ENCODE peak calls at places on chromosomes 1 and 21, in seven cellular contexts. One of them, this sample, is unnamed.

GRCh38 chr1:172105230-172105629 is 263.9 kb downstream of the DNM3 start:
- DNase-seq in mammary epithelial cell: no peak
- DNase-seq in fibroblast of lung: no peak
- DNase-seq in retinal pigment epithelial cell: no peak
- DNase-seq in fibroblast of the aortic adventitia: no peak
- DNase-seq in hepatocyte: no peak
- DNase-seq in fibroblast of mammary gland: no peak
- DNase-seq in this sample: no peak

GRCh38 chr1:162699366-162699765 is 67.1 kb downstream of the DDR2 start:
- DNase-seq in fibroblast of the aortic adventitia: no peak
- DNase-seq in retinal pigment epithelial cell: no peak
- DNase-seq in mammary epithelial cell: no peak
- DNase-seq in hepatocyte: no peak
- DNase-seq in fibroblast of mammary gland: no peak
- DNase-seq in fibroblast of lung: no peak
- DNase-seq in this sample: no peak

GRCh38 chr1:5998906-5999301 is 6.7 kb upstream of the NPHP4 start:
- DNase-seq in retinal pigment epithelial cell: no peak
- DNase-seq in fibroblast of lung: no peak
- DNase-seq in hepatocyte: no peak
- DNase-seq in fibroblast of the aortic adventitia: no peak
- DNase-seq in fibroblast of mammary gland: no peak
- DNase-seq in mammary epithelial cell: no peak
- DNase-seq in this sample: no peak

GRCh38 chr1:60280256-60280655 is 206.7 kb upstream of the C1orf87 start:
- DNase-seq in fibroblast of the aortic adventitia: peak; percentile 71
- DNase-seq in mammary epithelial cell: no peak
- DNase-seq in fibroblast of mammary gland: no peak
- DNase-seq in fibroblast of lung: peak; percentile 34
- DNase-seq in hepatocyte: no peak
- DNase-seq in retinal pigment epithelial cell: no peak
- DNase-seq in this sample: peak; percentile 10

GRCh38 chr1:220926146-220926545 is 46.9 kb downstream of the HLX start:
- DNase-seq in retinal pigment epithelial cell: peak; percentile 3
- DNase-seq in fibroblast of the aortic adventitia: peak; percentile 29
- DNase-seq in fibroblast of lung: no peak
- DNase-seq in hepatocyte: no peak
- DNase-seq in fibroblast of mammary gland: peak; percentile 98
- DNase-seq in mammary epithelial cell: no peak
- DNase-seq in this sample: no peak

GRCh38 chr1:217614319-217614718 is 16.6 kb downstream of the GPATCH2 start:
- DNase-seq in mammary epithelial cell: no peak
- DNase-seq in fibroblast of mammary gland: peak; percentile 23
- DNase-seq in fibroblast of lung: no peak
- DNase-seq in hepatocyte: no peak
- DNase-seq in retinal pigment epithelial cell: no peak
- DNase-seq in fibroblast of the aortic adventitia: no peak
- DNase-seq in this sample: no peak

GRCh38 chr1:9473032-9473792 is 66.1 kb upstream of the SLC25A33 start:
- DNase-seq in retinal pigment epithelial cell: no peak
- DNase-seq in mammary epithelial cell: peak; percentile 93
- DNase-seq in fibroblast of lung: peak; percentile 96
- DNase-seq in fibroblast of the aortic adventitia: peak; percentile 96
- DNase-seq in fibroblast of mammary gland: peak; percentile 93
- DNase-seq in hepatocyte: peak; percentile 91
- DNase-seq in this sample: peak; percentile 40

GRCh38 chr1:201021333-201022177 is 2.0 kb downstream of the KIF21B start:
- DNase-seq in fibroblast of lung: no peak
- DNase-seq in retinal pigment epithelial cell: no peak
- DNase-seq in fibroblast of the aortic adventitia: no peak
- DNase-seq in mammary epithelial cell: no peak
- DNase-seq in fibroblast of mammary gland: no peak
- DNase-seq in hepatocyte: no peak
- DNase-seq in this sample: no peak

GRCh38 chr1:85463666-85464496 is 1.1 kb downstream of the DDAH1 start:
- DNase-seq in fibroblast of mammary gland: no peak
- DNase-seq in fibroblast of lung: peak; percentile 34
- DNase-seq in fibroblast of the aortic adventitia: peak; percentile 49
- DNase-seq in retinal pigment epithelial cell: no peak
- DNase-seq in mammary epithelial cell: no peak
- DNase-seq in hepatocyte: no peak
- DNase-seq in this sample: no peak

GRCh38 chr1:209062081-209062480 is 521.4 kb upstream of the CAMK1G start:
- DNase-seq in fibroblast of the aortic adventitia: no peak
- DNase-seq in hepatocyte: no peak
- DNase-seq in fibroblast of lung: no peak
- DNase-seq in fibroblast of mammary gland: no peak
- DNase-seq in mammary epithelial cell: no peak
- DNase-seq in retinal pigment epithelial cell: no peak
- DNase-seq in this sample: no peak

GRCh38 chr1:234176000-234176399 is 197.3 kb upstream of the COA6 start:
- DNase-seq in mammary epithelial cell: no peak
- DNase-seq in fibroblast of mammary gland: no peak
- DNase-seq in fibroblast of lung: no peak
- DNase-seq in hepatocyte: no peak
- DNase-seq in retinal pigment epithelial cell: no peak
- DNase-seq in fibroblast of the aortic adventitia: no peak
- DNase-seq in this sample: peak; percentile 49

GRCh38 chr1:90198616-90199015 is 203.7 kb downstream of the ZNF326 start:
- DNase-seq in fibroblast of mammary gland: no peak
- DNase-seq in fibroblast of lung: no peak
- DNase-seq in retinal pigment epithelial cell: no peak
- DNase-seq in mammary epithelial cell: no peak
- DNase-seq in fibroblast of the aortic adventitia: no peak
- DNase-seq in hepatocyte: no peak
- DNase-seq in this sample: no peak

GRCh38 chr1:213017447-213018273 is 2.0 kb upstream of the ANGEL2 start:
- DNase-seq in fibroblast of the aortic adventitia: no peak
- DNase-seq in fibroblast of lung: no peak
- DNase-seq in hepatocyte: no peak
- DNase-seq in mammary epithelial cell: no peak
- DNase-seq in retinal pigment epithelial cell: no peak
- DNase-seq in fibroblast of mammary gland: no peak
- DNase-seq in this sample: no peak

GRCh38 chr1:182806015-182806678 is 16.6 kb downstream of the NPL start:
- DNase-seq in fibroblast of mammary gland: no peak
- DNase-seq in retinal pigment epithelial cell: no peak
- DNase-seq in fibroblast of lung: no peak
- DNase-seq in hepatocyte: peak; percentile 27
- DNase-seq in mammary epithelial cell: no peak
- DNase-seq in fibroblast of the aortic adventitia: no peak
- DNase-seq in this sample: no peak

GRCh38 chr1:52294580-52294979 is 71.4 kb downstream of the CC2D1B start:
- DNase-seq in hepatocyte: no peak
- DNase-seq in fibroblast of the aortic adventitia: peak; percentile 4
- DNase-seq in fibroblast of mammary gland: peak; percentile 12
- DNase-seq in mammary epithelial cell: peak; percentile 39
- DNase-seq in fibroblast of lung: peak; percentile 9
- DNase-seq in retinal pigment epithelial cell: no peak
- DNase-seq in this sample: no peak

GRCh38 chr1:113672491-113672890 is 86.8 kb downstream of the PHTF1 start:
- DNase-seq in hepatocyte: no peak
- DNase-seq in fibroblast of lung: no peak
- DNase-seq in mammary epithelial cell: no peak
- DNase-seq in retinal pigment epithelial cell: no peak
- DNase-seq in fibroblast of the aortic adventitia: no peak
- DNase-seq in fibroblast of mammary gland: no peak
- DNase-seq in this sample: no peak

GRCh38 chr1:158285756-158286241 is 3.9 kb upstream of the CD1C start:
- DNase-seq in fibroblast of mammary gland: no peak
- DNase-seq in fibroblast of the aortic adventitia: no peak
- DNase-seq in retinal pigment epithelial cell: no peak
- DNase-seq in mammary epithelial cell: peak; percentile 5
- DNase-seq in hepatocyte: no peak
- DNase-seq in fibroblast of lung: no peak
- DNase-seq in this sample: no peak

GRCh38 chr1:53349968-53350852 is 22.3 kb upstream of the LRP8 start:
- DNase-seq in fibroblast of mammary gland: no peak
- DNase-seq in fibroblast of lung: no peak
- DNase-seq in retinal pigment epithelial cell: no peak
- DNase-seq in mammary epithelial cell: no peak
- DNase-seq in hepatocyte: no peak
- DNase-seq in fibroblast of the aortic adventitia: no peak
- DNase-seq in this sample: peak; percentile 27

GRCh38 chr1:13764933-13765332 is 64.9 kb downstream of the PRDM2 start:
- DNase-seq in fibroblast of the aortic adventitia: no peak
- DNase-seq in hepatocyte: no peak
- DNase-seq in fibroblast of lung: peak; percentile 17
- DNase-seq in mammary epithelial cell: no peak
- DNase-seq in fibroblast of mammary gland: no peak
- DNase-seq in retinal pigment epithelial cell: no peak
- DNase-seq in this sample: no peak

GRCh38 chr21:33944185-33944763 is 28.7 kb upstream of the ATP5PO start:
- DNase-seq in fibroblast of mammary gland: no peak
- DNase-seq in hepatocyte: no peak
- DNase-seq in mammary epithelial cell: no peak
- DNase-seq in retinal pigment epithelial cell: no peak
- DNase-seq in fibroblast of lung: no peak
- DNase-seq in fibroblast of the aortic adventitia: no peak
- DNase-seq in this sample: no peak

DNA sequence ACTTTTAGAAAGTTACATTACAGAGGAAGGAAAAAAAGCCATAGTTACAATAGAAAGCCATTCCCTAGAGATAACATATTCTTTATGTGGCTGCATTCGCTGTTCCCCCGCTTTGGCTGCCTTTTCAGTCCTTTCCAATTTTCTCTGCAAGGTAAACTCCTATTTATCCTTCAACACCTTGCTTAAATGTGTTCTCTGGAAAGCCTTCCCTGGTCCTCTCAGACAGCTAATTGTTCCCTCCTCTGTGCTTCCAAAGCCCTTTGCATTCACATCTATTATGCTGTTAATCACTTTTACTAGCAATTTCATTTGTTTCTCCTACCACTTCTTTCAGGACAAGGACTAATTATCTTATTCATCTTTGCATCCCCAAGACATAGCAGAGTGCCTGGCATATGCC is 1.6 kb downstream of the PHC2 start:
- DNase-seq in fibroblast of lung: no peak
- DNase-seq in hepatocyte: no peak
- DNase-seq in mammary epithelial cell: no peak
- DNase-seq in fibroblast of mammary gland: no peak
- DNase-seq in retinal pigment epithelial cell: no peak
- DNase-seq in fibroblast of the aortic adventitia: no peak
- DNase-seq in this sample: no peak
- H3K4me3 ChIP-seq in fibroblast of lung: peak overlapping the region; percentile 63
- H3K4me3 ChIP-seq in hepatocyte: peak overlapping the region; percentile 89
- H3K4me3 ChIP-seq in mammary epithelial cell: peak overlapping the region; percentile 76
- H3K4me3 ChIP-seq in fibroblast of mammary gland: peak overlapping the region; percentile 84
- H3K4me3 ChIP-seq in retinal pigment epithelial cell: peak overlapping the region; percentile 64
- H3K4me3 ChIP-seq in fibroblast of the aortic adventitia: peak overlapping the region; percentile 77
- H3K4me3 ChIP-seq in this sample: peak overlapping the region; percentile 83

GRCh38 chr1:194469282-194469681 is 1282.9 kb upstream of the B3GALT2 start:
- DNase-seq in fibroblast of mammary gland: no peak
- DNase-seq in fibroblast of the aortic adventitia: no peak
- DNase-seq in fibroblast of lung: no peak
- DNase-seq in hepatocyte: no peak
- DNase-seq in mammary epithelial cell: no peak
- DNase-seq in retinal pigment epithelial cell: no peak
- DNase-seq in this sample: no peak

GRCh38 chr1:194466706-194467105 is 1280.3 kb upstream of the B3GALT2 start:
- DNase-seq in fibroblast of the aortic adventitia: no peak
- DNase-seq in retinal pigment epithelial cell: no peak
- DNase-seq in fibroblast of lung: peak; percentile 7
- DNase-seq in hepatocyte: no peak
- DNase-seq in mammary epithelial cell: peak; percentile 2
- DNase-seq in fibroblast of mammary gland: no peak
- DNase-seq in this sample: no peak
- TF ChIP-seq CTCF in fibroblast of the aortic adventitia: no peak
- TF ChIP-seq CTCF in retinal pigment epithelial cell: peak; percentile 30
- TF ChIP-seq CTCF in fibroblast of lung: peak; percentile 41
- TF ChIP-seq CTCF in hepatocyte: peak; percentile 16
- TF ChIP-seq CTCF in mammary epithelial cell: peak; percentile 42
- TF ChIP-seq CTCF in fibroblast of mammary gland: no peak
- TF ChIP-seq CTCF in this sample: peak; percentile 30

GRCh38 chr1:115827452-115827851 is 13.5 kb downstream of the NHLH2 start:
- DNase-seq in retinal pigment epithelial cell: no peak
- DNase-seq in fibroblast of mammary gland: no peak
- DNase-seq in mammary epithelial cell: no peak
- DNase-seq in hepatocyte: no peak
- DNase-seq in fibroblast of the aortic adventitia: no peak
- DNase-seq in fibroblast of lung: no peak
- DNase-seq in this sample: no peak

GRCh38 chr1:115829023-115829674 is 11.8 kb downstream of the NHLH2 start:
- DNase-seq in fibroblast of mammary gland: peak; percentile 96
- DNase-seq in mammary epithelial cell: peak; percentile 93
- DNase-seq in fibroblast of lung: peak; percentile 79
- DNase-seq in fibroblast of the aortic adventitia: peak; percentile 80
- DNase-seq in retinal pigment epithelial cell: peak; percentile 66
- DNase-seq in hepatocyte: peak; percentile 74
- DNase-seq in this sample: no peak

GRCh38 chr1:115826642-115827041 is 14.3 kb downstream of the NHLH2 start:
- DNase-seq in hepatocyte: no peak
- DNase-seq in mammary epithelial cell: no peak
- DNase-seq in retinal pigment epithelial cell: no peak
- DNase-seq in fibroblast of the aortic adventitia: no peak
- DNase-seq in fibroblast of lung: peak; percentile 14
- DNase-seq in fibroblast of mammary gland: no peak
- DNase-seq in this sample: no peak

GRCh38 chr1:115829947-115830346 is 11.0 kb downstream of the NHLH2 start:
- DNase-seq in fibroblast of mammary gland: no peak
- DNase-seq in retinal pigment epithelial cell: no peak
- DNase-seq in fibroblast of the aortic adventitia: no peak
- DNase-seq in fibroblast of lung: no peak
- DNase-seq in hepatocyte: no peak
- DNase-seq in mammary epithelial cell: no peak
- DNase-seq in this sample: no peak

GRCh38 chr1:115828101-115829022 is 12.6 kb downstream of the NHLH2 start:
- DNase-seq in fibroblast of the aortic adventitia: no peak
- DNase-seq in fibroblast of mammary gland: peak; percentile 57
- DNase-seq in retinal pigment epithelial cell: peak; percentile 9
- DNase-seq in fibroblast of lung: no peak
- DNase-seq in hepatocyte: peak; percentile 59
- DNase-seq in mammary epithelial cell: no peak
- DNase-seq in this sample: no peak
- H3K4me3 ChIP-seq in fibroblast of the aortic adventitia: peak overlapping the region; percentile 41
- H3K4me3 ChIP-seq in fibroblast of mammary gland: peak overlapping the region; percentile 38
- H3K4me3 ChIP-seq in retinal pigment epithelial cell: peak overlapping the region; percentile 51
- H3K4me3 ChIP-seq in fibroblast of lung: peak overlapping the region; percentile 34
- H3K4me3 ChIP-seq in hepatocyte: peak overlapping the region; percentile 48
- H3K4me3 ChIP-seq in mammary epithelial cell: peak overlapping the region; percentile 20
- H3K4me3 ChIP-seq in this sample: peak overlapping the region; percentile 48

DNA sequence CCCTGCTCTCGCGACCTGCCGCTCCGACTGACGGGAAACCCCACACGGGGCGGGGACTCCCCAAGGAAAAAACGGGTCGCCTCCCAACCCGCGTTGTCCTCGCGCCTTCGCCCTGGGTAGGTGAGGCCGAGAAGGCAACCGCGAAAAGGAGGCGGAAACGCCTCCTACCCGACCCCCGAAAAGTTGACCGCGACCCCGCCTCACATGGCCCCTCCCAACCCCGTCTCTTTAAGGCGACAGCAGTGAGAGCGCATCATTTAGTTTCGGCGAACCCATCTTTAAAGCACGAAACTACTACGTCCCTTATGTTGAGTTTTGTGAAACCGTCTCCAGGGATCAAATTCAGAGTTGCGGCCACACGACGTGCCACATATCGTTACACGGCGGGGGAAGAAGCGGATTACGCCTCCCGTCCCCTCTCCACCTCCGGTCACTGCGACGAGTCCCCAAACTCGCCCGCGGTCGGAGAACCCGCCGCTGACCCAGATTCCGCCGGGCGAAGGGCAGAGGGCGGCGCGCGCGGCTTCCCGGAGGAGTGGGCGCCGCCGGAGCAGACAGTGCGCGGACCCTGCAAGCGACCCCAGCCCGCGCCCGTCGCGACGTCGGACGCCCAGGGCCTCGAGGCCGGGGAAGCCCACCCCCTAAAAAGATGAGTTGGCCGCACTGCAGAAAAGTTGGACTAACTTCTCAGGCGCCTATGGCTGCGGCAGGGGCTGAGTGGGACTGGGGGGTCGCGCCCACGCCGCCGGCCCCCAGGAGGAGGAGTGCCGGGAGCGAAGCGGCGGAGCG is 1.1 kb downstream of the ANP32E start:
- DNase-seq in fibroblast of lung: peak; percentile 62
- DNase-seq in hepatocyte: peak; percentile 81
- DNase-seq in retinal pigment epithelial cell: no peak
- DNase-seq in fibroblast of the aortic adventitia: peak; percentile 45
- DNase-seq in fibroblast of mammary gland: peak; percentile 55
- DNase-seq in mammary epithelial cell: peak; percentile 85
- DNase-seq in this sample: peak; percentile 65
- TF ChIP-seq CTCF in fibroblast of lung: no peak
- TF ChIP-seq CTCF in hepatocyte: no peak
- TF ChIP-seq CTCF in retinal pigment epithelial cell: no peak
- TF ChIP-seq CTCF in fibroblast of the aortic adventitia: no peak
- TF ChIP-seq CTCF in fibroblast of mammary gland: no peak
- TF ChIP-seq CTCF in mammary epithelial cell: no peak
- TF ChIP-seq CTCF in this sample: no peak